ENCODE peak calls at places on chromosomes 12 and 14, in seven cellular contexts. S is OCI-M1, G is ELR, B is HT1080, J is iris pigment epithelial cell, R is cerebellar cortex, C is tibial nerve. W is an unnamed sample.

GRCh38 chr12:101581190-101581589 is 13.6 kb upstream of the MYBPC1 start:
- DNase-seq in S (no peak), G (no peak), B (no peak), J (no peak), R (no peak), C (no peak), W (no peak)

GRCh38 chr12:51961834-51962233 is 10.3 kb downstream of the ACVR1B start:
- DNase-seq in S (no peak), G (no peak), B (no peak), J (no peak), R (no peak), C (no peak), W (no peak)

GRCh38 chr14:105029402-105029801 is 8.5 kb upstream of the CDCA4 start:
- DNase-seq in S (no peak), G (no peak), B (no peak), J (no peak), R (no peak), C (no peak), W (no peak)

GRCh38 chr14:104423224-104423681 is 156.3 kb upstream of the C14orf180 start:
- DNase-seq in S (no peak), G (no peak), B (no peak), J (no peak), R (no peak), C (no peak), W (peak)

GRCh38 chr12:117919479-117919878 is 49.3 kb downstream of the KSR2 start:
- DNase-seq in S (peak), G (peak), B (peak), J (no peak), R (no peak), C (no peak), W (no peak)

GRCh38 chr12:81386101-81386500 is 308.2 kb downstream of the ACSS3 start:
- DNase-seq in S (no peak), G (no peak), B (no peak), J (no peak), R (no peak), C (no peak), W (no peak)

GRCh38 chr14:100129161-100129589 is 30.3 kb downstream of the DEGS2 start:
- DNase-seq in S (no peak), G (no peak), B (no peak), J (no peak), R (peak), C (no peak), W (no peak)

GRCh38 chr14:66603945-66604344 is 96.0 kb downstream of the GPHN start:
- DNase-seq in S (no peak), G (peak), B (no peak), J (no peak), R (no peak), C (no peak), W (no peak)

GRCh38 chr14:69540654-69541335 is 33.9 kb downstream of the CCDC177 start:
- DNase-seq in S (no peak), G (no peak), B (no peak), J (no peak), R (no peak), C (no peak), W (no peak)

GRCh38 chr12:3493225-3494049 is 2.4 kb downstream of the PRMT8 start:
- DNase-seq in S (no peak), G (no peak), B (no peak), J (no peak), R (peak), C (no peak), W (no peak)

GRCh38 chr12:48296586-48297396 is 53.9 kb downstream of the ZNF641 start:
- DNase-seq in S (peak), G (peak), B (peak), J (peak), R (peak), C (peak), W (peak)

GRCh38 chr12:43973993-43974392 is 138.1 kb downstream of the TMEM117 start:
- DNase-seq in S (no peak), G (no peak), B (no peak), J (no peak), R (no peak), C (no peak), W (no peak)

GRCh38 chr12:3380200-3381020 is 110.6 kb upstream of the PRMT8 start:
- DNase-seq in S (no peak), G (peak), B (no peak), J (no peak), R (no peak), C (no peak), W (no peak)

GRCh38 chr12:102172436-102172835 is 25.2 kb downstream of the PMCH start:
- DNase-seq in S (no peak), G (no peak), B (no peak), J (peak), R (no peak), C (no peak), W (no peak)

GRCh38 chr12:2739832-2740641 is 54.7 kb upstream of the FKBP4 start:
- DNase-seq in S (peak), G (peak), B (peak), J (peak), R (peak), C (no peak), W (peak)

GRCh38 chr14:31583043-31583442 is 21.8 kb downstream of the NUBPL start:
- DNase-seq in S (no peak), G (no peak), B (no peak), J (no peak), R (no peak), C (no peak), W (no peak)

GRCh38 chr12:93573552-93574223 is 1.2 kb downstream of the SOCS2 start:
- DNase-seq in S (peak), G (peak), B (no peak), J (peak), R (no peak), C (no peak), W (no peak)

GRCh38 chr12:130911193-130911592 is 39.3 kb downstream of the RAN start:
- DNase-seq in S (no peak), G (no peak), B (no peak), J (no peak), R (no peak), C (no peak), W (no peak)

GRCh38 chr12:48925218-48925871 is at the start of gene FKBP11:
- DNase-seq in S (no peak), G (peak), B (peak), J (peak), R (no peak), C (peak), W (peak)

W was measured in dorsolateral prefrontal cortex.